ENCODE peak calls at places on chromosomes 13 and 19, in seven cellular contexts. A is NB4, O is endothelial cell, W is left lung, M is Caco-2, N is astrocyte of the spinal cord, L is tibial nerve. X is an unnamed sample.

GRCh38 chr19:14006766-14007562 is 844 bp upstream of the RFX1 start:
- DNase-seq in M (no peak), W (peak), A (no peak), N (no peak), L (no peak), O (peak), X (no peak)

GRCh38 chr19:27777242-27777641 is 1435.7 kb downstream of the UQCRFS1 start:
- DNase-seq in A (no peak), W (no peak), O (no peak), M (no peak), L (no peak), N (no peak), X (no peak)

GRCh38 chr19:53947624-53948023 is 15.1 kb upstream of the CACNG8 start:
- DNase-seq in W (peak), N (no peak), A (peak), O (peak), L (no peak), M (no peak), X (no peak)

GRCh38 chr13:106526748-106527488 is 8.5 kb downstream of the EFNB2 start:
- DNase-seq in A (no peak), M (no peak), L (no peak), N (no peak), O (no peak), W (no peak), X (no peak)

GRCh38 chr13:113969973-113970611 is 3.8 kb downstream of the C13orf46 start:
- DNase-seq in A (no peak), L (no peak), W (peak), M (no peak), N (no peak), O (no peak), X (no peak)

GRCh38 chr13:60583196-60583908 is 186.3 kb downstream of the TDRD3 start:
- DNase-seq in W (no peak), O (no peak), N (peak), L (peak), A (peak), M (no peak), X (no peak)

GRCh38 chr19:6417713-6418561 is 6.7 kb downstream of the KHSRP start:
- DNase-seq in W (no peak), L (no peak), A (no peak), O (peak), N (peak), M (no peak), X (peak)

GRCh38 chr13:102504002-102504401 is 92.8 kb upstream of the TPP2 start:
- DNase-seq in M (no peak), O (no peak), A (no peak), L (no peak), W (no peak), N (no peak), X (no peak)

GRCh38 chr13:95155504-95155903 is 145.7 kb downstream of the ABCC4 start:
- DNase-seq in O (no peak), M (no peak), N (no peak), L (no peak), A (no peak), W (no peak), X (no peak)

GRCh38 chr13:51801631-51802099 is 2.3 kb downstream of the DHRS12 start:
- DNase-seq in M (no peak), O (no peak), W (no peak), L (peak), N (no peak), A (no peak), X (no peak)

GRCh38 chr13:112187527-112188297 is 120.8 kb downstream of the SOX1 start:
- DNase-seq in A (no peak), L (no peak), M (no peak), N (no peak), O (no peak), W (no peak), X (no peak)

GRCh38 chr13:73900591-73900990 is 233.6 kb downstream of the KLF12 start:
- DNase-seq in A (no peak), N (no peak), W (no peak), M (no peak), O (no peak), L (no peak), X (no peak)

GRCh38 chr13:66159526-66159925 is 1070.6 kb downstream of the PCDH9 start:
- DNase-seq in M (no peak), N (no peak), A (no peak), W (no peak), L (no peak), O (no peak), X (no peak)

GRCh38 chr13:112240076-112240475 is 136.1 kb upstream of the SPACA7 start:
- DNase-seq in W (no peak), N (no peak), A (no peak), L (no peak), M (no peak), O (no peak), X (no peak)

GRCh38 chr13:93411281-93411680 is 184.7 kb downstream of the GPC6 start:
- DNase-seq in O (no peak), W (no peak), M (no peak), L (no peak), A (no peak), N (no peak), X (no peak)

GRCh38 chr13:80083516-80084085 is 257.3 kb downstream of the SPRY2 start:
- DNase-seq in O (no peak), L (no peak), M (no peak), A (no peak), W (no peak), N (peak), X (no peak)

GRCh38 chr13:98839826-98840769 is 87.6 kb upstream of the SLC15A1 start:
- DNase-seq in M (peak), O (peak), L (peak), W (no peak), A (peak), N (peak), X (peak)

GRCh38 chr13:32639502-32640105 is 53.4 kb downstream of the PDS5B start:
- DNase-seq in A (peak), N (peak), L (peak), W (no peak), M (peak), O (peak), X (peak)

GRCh38 chr13:111302045-111302722 is 18.3 kb upstream of the TEX29 start:
- DNase-seq in L (no peak), O (no peak), W (peak), A (no peak), M (no peak), N (no peak), X (no peak)

GRCh38 chr19:1566392-1567115 is 1.6 kb downstream of the MEX3D start:
- DNase-seq in L (peak), O (peak), M (peak), W (peak), A (no peak), N (peak), X (no peak)

GRCh38 chr13:36709136-36709895 is 35.5 kb downstream of the SERTM1 start:
- DNase-seq in W (no peak), N (peak), L (no peak), A (no peak), O (no peak), M (no peak), X (no peak)

GRCh38 chr13:60411464-60411863 is 14.4 kb downstream of the TDRD3 start:
- DNase-seq in L (no peak), A (no peak), N (no peak), W (no peak), O (no peak), M (no peak), X (no peak)

GRCh38 chr19:41702208-41702651 is 6.2 kb upstream of the CEACAM5 start:
- DNase-seq in W (no peak), N (peak), O (no peak), A (no peak), M (no peak), L (no peak), X (no peak)

GRCh38 chr13:107669356-107669755 is 546.0 kb downstream of the LIG4 start:
- DNase-seq in M (no peak), L (no peak), A (no peak), N (peak), W (no peak), O (no peak), X (no peak)

GRCh38 chr19:4977299-4978174 is 8.6 kb downstream of the KDM4B start:
- DNase-seq in W (no peak), N (peak), O (no peak), A (no peak), L (no peak), M (no peak), X (no peak)

GRCh38 chr19:7982103-7982502 is 23.3 kb downstream of the ELAVL1 start:
- DNase-seq in M (no peak), L (no peak), A (no peak), O (no peak), W (peak), N (no peak), X (no peak)

GRCh38 chr13:33403807-33404362 is 118.3 kb upstream of the STARD13 start:
- DNase-seq in O (no peak), M (no peak), L (no peak), A (no peak), W (no peak), N (no peak), X (no peak)

GRCh38 chr19:58570770-58571574 is 2.2 kb downstream of the MZF1 start:
- DNase-seq in M (no peak), W (no peak), A (peak), N (no peak), O (no peak), L (peak), X (no peak)

GRCh38 chr19:16078311-16078758 is 2.0 kb downstream of the TPM4 start:
- DNase-seq in L (no peak), W (no peak), A (peak), N (no peak), O (no peak), M (no peak), X (no peak)

GRCh38 chr13:44815507-44816074 is 173.7 kb downstream of the NUFIP1 start:
- DNase-seq in W (no peak), A (peak), O (no peak), N (peak), L (no peak), M (peak), X (peak)

GRCh38 chr13:48094404-48094780 is 512 bp downstream of the MED4 start:
- DNase-seq in N (no peak), W (no peak), L (no peak), O (no peak), A (peak), M (no peak), X (peak)

GRCh38 chr13:24209138-24209537 is 48.6 kb downstream of the SPATA13 start:
- DNase-seq in L (no peak), W (no peak), O (no peak), A (no peak), N (no peak), M (no peak), X (no peak)

GRCh38 chr19:2185734-2186070 is 22.0 kb downstream of the DOT1L start:
- DNase-seq in A (no peak), O (no peak), L (no peak), M (no peak), W (no peak), N (no peak), X (no peak)

GRCh38 chr13:50905256-50905655 is 4.3 kb upstream of the RNASEH2B start:
- DNase-seq in O (no peak), N (no peak), L (no peak), A (no peak), M (no peak), W (no peak), X (no peak)

GRCh38 chr13:97316390-97316789 is 94.3 kb downstream of the MBNL2 start:
- DNase-seq in L (no peak), O (no peak), M (no peak), A (no peak), W (no peak), N (no peak), X (no peak)

GRCh38 chr13:40026741-40027140 is 371.3 kb downstream of the COG6 start:
- DNase-seq in M (no peak), N (no peak), W (no peak), O (no peak), A (no peak), L (no peak), X (peak)

GRCh38 chr19:310141-310651 is 19.0 kb upstream of the PLPP2 start:
- DNase-seq in N (peak), L (no peak), W (peak), M (no peak), A (no peak), O (no peak), X (no peak)

GRCh38 chr13:51797664-51798488 is 6.1 kb downstream of the DHRS12 start:
- DNase-seq in A (peak), M (peak), W (no peak), N (peak), O (peak), L (no peak), X (peak)

GRCh38 chr13:41386206-41386605 is 71.1 kb upstream of the RGCC start:
- DNase-seq in L (no peak), W (no peak), A (no peak), N (no peak), O (no peak), M (no peak), X (no peak)

GRCh38 chr13:42255854-42256253 is 16.1 kb upstream of the AKAP11 start:
- DNase-seq in N (no peak), A (no peak), L (no peak), W (no peak), O (no peak), M (no peak), X (no peak)

GRCh38 chr13:49517461-49517860 is 21.7 kb downstream of the PHF11 start:
- DNase-seq in M (no peak), A (peak), W (no peak), L (no peak), N (no peak), O (peak), X (no peak)
- TF ChIP-seq CTCF in M (peak), A (no peak), W (no peak), L (peak), N (peak), O (peak), X (no peak)

GRCh38 chr19:44515031-44515430 is 14.4 kb downstream of the CEACAM20 start:
- DNase-seq in A (no peak), L (no peak), N (no peak), M (no peak), O (no peak), W (no peak), X (no peak)

GRCh38 chr19:44509478-44509877 is 9.2 kb upstream of the ZNF180 start:
- DNase-seq in N (no peak), L (no peak), O (no peak), A (no peak), W (no peak), M (no peak), X (no peak)

GRCh38 chr19:44517146-44517545 is 12.3 kb downstream of the CEACAM20 start:
- DNase-seq in O (no peak), L (no peak), N (no peak), M (no peak), A (no peak), W (no peak), X (no peak)

GRCh38 chr19:44515907-44516306 is 13.6 kb downstream of the CEACAM20 start:
- DNase-seq in M (no peak), L (no peak), W (no peak), N (no peak), O (no peak), A (no peak), X (no peak)

GRCh38 chr19:44512326-44513298 is 12.3 kb upstream of the ZNF180 start:
- DNase-seq in W (no peak), N (peak), L (no peak), M (peak), A (peak), O (peak), X (no peak)
- TF ChIP-seq CTCF in W (peak), N (peak), L (no peak), M (peak), A (peak), O (peak), X (no peak)

GRCh38 chr19:3411636-3412035 is 45.3 kb downstream of the NFIC start:
- DNase-seq in L (no peak), A (no peak), N (no peak), M (no peak), W (no peak), O (no peak), X (no peak)

GRCh38 chr19:3415695-3416094 is 49.3 kb downstream of the NFIC start:
- DNase-seq in A (no peak), M (no peak), O (no peak), N (no peak), L (no peak), W (no peak), X (no peak)

GRCh38 chr19:3412066-3412465 is 45.7 kb downstream of the NFIC start:
- DNase-seq in M (no peak), L (no peak), O (no peak), A (no peak), W (no peak), N (no peak), X (no peak)

GRCh38 chr19:3409346-3410064 is 43.1 kb downstream of the NFIC start:
- DNase-seq in M (no peak), O (no peak), W (peak), A (no peak), N (no peak), L (peak), X (no peak)

DNA sequence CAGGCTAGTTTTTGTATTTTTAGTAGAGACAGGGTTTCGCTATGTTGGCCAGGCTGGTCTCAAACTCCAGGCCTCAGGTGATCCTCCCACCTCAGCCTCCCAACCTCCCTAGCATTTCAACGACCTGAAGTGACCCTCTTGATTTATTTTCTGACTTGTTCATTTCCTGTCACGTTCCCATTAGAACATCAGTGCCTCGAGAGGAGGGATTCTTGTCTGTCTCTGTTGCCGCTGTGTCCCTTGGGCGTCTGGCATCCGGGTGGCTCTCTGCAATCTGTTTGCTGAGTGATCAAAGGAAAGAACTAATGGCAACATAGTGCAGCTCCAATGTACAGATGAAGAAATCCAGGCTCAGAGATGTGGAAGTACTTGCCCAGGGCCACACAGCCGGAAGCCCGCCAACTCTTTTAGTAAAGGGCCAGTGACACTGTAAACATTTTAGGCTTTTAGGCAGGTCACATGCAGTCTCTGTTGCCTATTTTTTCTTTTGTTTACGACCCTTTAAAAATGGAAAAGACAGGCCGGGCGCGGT is 47.5 kb downstream of the NFIC start:
- DNase-seq in A (no peak), O (no peak), L (no peak), W (no peak), M (no peak), N (no peak), X (no peak)
- TF ChIP-seq CTCF in A (no peak), O (no peak), L (no peak), W (no peak), M (no peak), N (no peak), X (no peak)

GRCh38 chr13:46721054-46721453 is 75.9 kb downstream of the ESD start:
- DNase-seq in M (no peak), O (peak), W (no peak), A (peak), L (no peak), N (peak), X (peak)
- TF ChIP-seq CTCF in M (peak), O (peak), W (peak), A (peak), L (peak), N (peak), X (peak)

GRCh38 chr13:84132491-84132890 is 250.2 kb upstream of the SLITRK1 start:
- DNase-seq in O (no peak), N (no peak), W (no peak), L (no peak), M (no peak), A (no peak), X (no peak)

GRCh38 chr13:84126671-84127171 is 244.4 kb upstream of the SLITRK1 start:
- DNase-seq in L (no peak), W (peak), M (no peak), O (no peak), N (no peak), A (no peak), X (no peak)

GRCh38 chr13:84131249-84131648 is 249.0 kb upstream of the SLITRK1 start:
- DNase-seq in O (no peak), L (no peak), W (no peak), N (no peak), A (no peak), M (no peak), X (no peak)

GRCh38 chr13:84127597-84128128 is 245.4 kb upstream of the SLITRK1 start:
- DNase-seq in W (peak), N (no peak), O (no peak), M (no peak), A (no peak), L (no peak), X (no peak)

DNA sequence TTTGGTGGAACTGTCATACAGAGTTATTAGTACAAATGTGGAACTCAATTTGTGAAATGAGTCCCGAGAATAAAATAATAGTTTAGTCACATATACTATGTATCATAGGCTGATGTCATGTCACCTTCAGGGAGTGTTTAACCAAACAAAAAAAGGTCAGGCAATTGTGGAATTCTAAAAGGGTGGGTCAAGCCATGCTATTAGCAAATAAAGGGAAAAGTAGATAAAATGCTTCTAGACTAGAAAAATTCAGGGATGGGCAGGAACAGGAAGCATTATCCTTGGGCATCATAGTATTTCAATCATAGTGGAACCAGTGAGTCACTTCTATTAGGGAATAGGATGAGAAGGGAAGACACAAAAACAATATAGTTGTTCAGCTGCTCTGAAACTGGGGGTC is 248.5 kb upstream of the SLITRK1 start:
- DNase-seq in A (no peak), O (no peak), N (no peak), L (no peak), M (no peak), W (no peak), X (no peak)
- TF ChIP-seq CTCF in A (no peak), O (no peak), N (no peak), L (no peak), M (no peak), W (no peak), X (no peak)

GRCh38 chr13:49549289-49549688 is 36.1 kb downstream of the RCBTB1 start:
- DNase-seq in N (no peak), A (no peak), W (no peak), O (no peak), L (no peak), M (no peak), X (no peak)
- TF ChIP-seq CTCF in N (no peak), A (peak), W (no peak), O (no peak), L (no peak), M (no peak), X (no peak)

X was measured in GM20000.